ENCODE peak calls at places on chromosomes 6 and 20, in four cellular contexts. W is esophagus muscularis mucosa, H is HepG2, V is K562. U is an unnamed sample.

GRCh38 chr6:34684919-34685318 is 11.6 kb downstream of the ILRUN start:
- DNase-seq in W (no peak), H (no peak), V (no peak), U (no peak)

GRCh38 chr6:121436966-121437756 is 1.7 kb downstream of the GJA1 start:
- DNase-seq in W (no peak), H (no peak), V (no peak), U (peak)

GRCh38 chr6:96162711-96163120 is 146.9 kb downstream of the FUT9 start:
- DNase-seq in W (no peak), H (no peak), V (no peak), U (no peak)

GRCh38 chr6:144330017-144330416 is 44.9 kb downstream of the UTRN start:
- DNase-seq in W (peak), H (no peak), V (no peak), U (no peak)

GRCh38 chr6:13614126-13614925 is 809 bp upstream of the NOL7 start:
- DNase-seq in W (no peak), H (peak), V (peak), U (peak)

GRCh38 chr20:36273414-36274247 is 32.5 kb upstream of the DLGAP4 start:
- DNase-seq in W (no peak), H (no peak), V (no peak), U (no peak)

GRCh38 chr20:54078296-54078695 is 7.9 kb upstream of the BCAS1 start:
- DNase-seq in W (no peak), H (peak), V (no peak), U (no peak)

GRCh38 chr6:111061493-111061892 is 25.8 kb upstream of the SLC16A10 start:
- DNase-seq in W (no peak), H (no peak), V (peak), U (no peak)

GRCh38 chr20:43824279-43824678 is 90.4 kb upstream of the TOX2 start:
- DNase-seq in W (peak), H (no peak), V (no peak), U (no peak)

GRCh38 chr6:157272866-157273755 is 50.2 kb downstream of the TMEM242 start:
- DNase-seq in W (no peak), H (peak), V (peak), U (no peak)

GRCh38 chr6:105691064-105691463 is 288.2 kb upstream of the PREP start:
- DNase-seq in W (no peak), H (no peak), V (no peak), U (no peak)

GRCh38 chr6:105688573-105688972 is 285.7 kb upstream of the PREP start:
- DNase-seq in W (no peak), H (no peak), V (no peak), U (no peak)

GRCh38 chr6:105691971-105692370 is 289.1 kb upstream of the PREP start:
- DNase-seq in W (no peak), H (no peak), V (no peak), U (no peak)

DNA sequence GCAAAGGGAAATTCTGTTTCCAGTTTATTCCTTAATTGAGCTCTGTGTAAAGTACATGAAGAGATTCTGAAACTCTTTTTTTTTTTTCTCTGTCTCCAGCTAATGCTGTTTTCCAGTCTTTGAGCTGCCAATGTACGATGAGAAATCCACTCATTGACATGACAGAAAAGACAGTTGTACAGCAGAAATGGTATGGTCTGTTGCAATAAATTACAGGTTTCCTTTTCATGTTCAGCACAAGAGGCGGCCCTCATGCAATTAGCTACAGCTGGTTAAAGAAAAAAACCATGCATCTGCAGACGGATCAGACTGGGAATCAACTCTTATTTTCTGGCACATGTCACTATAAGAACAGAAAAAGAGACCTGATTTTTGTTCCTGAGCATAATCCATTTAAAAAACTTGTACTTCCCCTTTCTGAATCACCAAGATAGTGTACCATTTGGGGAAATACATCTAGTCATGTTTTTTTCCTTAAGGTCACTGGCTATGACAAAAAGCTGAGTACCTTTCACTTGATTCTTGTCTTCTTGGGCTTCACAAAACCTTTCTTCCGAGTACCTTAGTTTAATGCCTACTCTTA is 289.8 kb upstream of the PREP start:
- DNase-seq in W (no peak), H (no peak), V (no peak), U (no peak)
- TF ChIP-seq EP300 in W (no peak), H (no peak), V (no peak), U (no peak)

GRCh38 chr6:69820018-69820417 is 23.2 kb upstream of the LMBRD1 start:
- DNase-seq in W (no peak), H (no peak), V (no peak), U (no peak)
- H3K4me3 ChIP-seq in W (no peak), H (no peak), V (no peak), U (no peak)

GRCh38 chr20:58153121-58153520 is 75.3 kb downstream of the ANKRD60 start:
- DNase-seq in W (no peak), H (no peak), V (peak), U (no peak)

GRCh38 chr20:58147628-58148370 is 80.7 kb downstream of the ANKRD60 start:
- DNase-seq in W (no peak), H (no peak), V (no peak), U (no peak)

GRCh38 chr20:58148891-58149290 is 79.6 kb downstream of the ANKRD60 start:
- DNase-seq in W (no peak), H (no peak), V (no peak), U (no peak)

GRCh38 chr20:58149412-58150091 is 78.9 kb downstream of the ANKRD60 start:
- DNase-seq in W (no peak), H (no peak), V (no peak), U (no peak)

GRCh38 chr20:58150772-58151171 is 77.7 kb downstream of the ANKRD60 start:
- DNase-seq in W (no peak), H (no peak), V (peak), U (peak)
- TF ChIP-seq POLR2AphosphoS5 in W (no peak), H (no peak), V (no peak), U (no peak)

GRCh38 chr6:56958481-56958880 is 3.6 kb downstream of the BEND6 start:
- DNase-seq in W (no peak), H (no peak), V (no peak), U (no peak)

GRCh38 chr6:56959094-56959493 is 4.2 kb downstream of the BEND6 start:
- DNase-seq in W (no peak), H (no peak), V (no peak), U (no peak)

GRCh38 chr6:56961151-56961550 is 6.2 kb downstream of the BEND6 start:
- DNase-seq in W (no peak), H (no peak), V (no peak), U (no peak)

GRCh38 chr6:56957856-56958255 is 2.9 kb downstream of the BEND6 start:
- DNase-seq in W (no peak), H (no peak), V (no peak), U (no peak)

GRCh38 chr6:56959938-56960337 is 5.0 kb downstream of the BEND6 start:
- DNase-seq in W (no peak), H (no peak), V (no peak), U (no peak)
- TF ChIP-seq EP300 in W (no peak), H (no peak), V (no peak), U (no peak)

GRCh38 chr6:32885698-32886286 is 31.8 kb downstream of the PSMB9 start:
- DNase-seq in W (no peak), H (peak), V (no peak), U (no peak)

GRCh38 chr6:32886674-32887383 is 32.8 kb downstream of the PSMB9 start:
- DNase-seq in W (no peak), H (no peak), V (no peak), U (no peak)

GRCh38 chr6:32879691-32880090 is 25.7 kb downstream of the PSMB9 start:
- DNase-seq in W (no peak), H (no peak), V (no peak), U (no peak)

GRCh38 chr6:32883789-32884188 is 29.8 kb downstream of the PSMB9 start:
- DNase-seq in W (no peak), H (no peak), V (no peak), U (no peak)

DNA sequence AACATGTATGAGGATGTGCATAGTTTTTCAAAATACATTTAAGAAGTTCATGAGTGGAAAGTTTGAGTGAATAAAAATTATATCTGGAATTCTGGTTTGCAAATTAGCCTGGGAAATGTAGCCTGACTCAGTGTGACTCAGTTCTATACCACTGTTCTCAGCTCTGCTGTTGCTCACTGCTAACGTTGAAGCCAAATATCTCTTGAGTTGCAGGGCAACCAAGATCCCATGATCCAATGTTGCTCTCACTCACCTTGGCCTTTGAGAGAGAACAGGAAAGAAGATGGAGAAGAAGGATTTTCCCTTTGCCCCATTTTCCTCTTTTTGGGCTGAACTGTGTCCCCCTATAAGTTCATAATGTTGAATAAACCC is 28.9 kb downstream of the PSMB9 start:
- DNase-seq in W (no peak), H (no peak), V (no peak), U (no peak)
- H3K4me3 ChIP-seq in W (no peak), H (no peak), V (no peak), U (no peak)

GRCh38 chr6:26268659-26269402 is 96.2 kb upstream of the BTN3A2 start:
- DNase-seq in W (no peak), H (peak), V (peak), U (peak)
- TF ChIP-seq POLR2AphosphoS5 in W (no peak), H (no peak), V (no peak), U (no peak)

DNA sequence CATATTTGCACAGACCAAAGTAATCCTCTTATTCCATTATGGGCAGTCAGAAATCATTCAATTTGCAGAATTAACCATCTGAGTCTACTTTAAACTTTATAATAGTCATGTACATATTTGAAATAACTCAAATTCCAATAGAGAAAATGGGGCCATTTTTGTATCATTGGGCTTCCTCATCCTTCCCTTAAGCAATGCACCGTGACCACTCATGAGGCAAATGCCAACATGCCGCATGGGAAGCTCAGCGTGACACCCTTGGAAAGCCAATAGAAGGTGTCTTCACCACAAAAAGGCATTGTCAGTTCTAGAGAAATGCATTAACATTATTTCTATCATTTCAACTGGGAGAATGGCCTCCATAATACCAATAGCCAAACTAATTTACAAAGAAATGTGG is 38.5 kb downstream of the SIM1 start:
- DNase-seq in W (no peak), H (no peak), V (no peak), U (no peak)
- TF ChIP-seq EP300 in W (no peak), H (no peak), V (no peak), U (no peak)

U was measured in transverse colon.